ENCODE peak calls at places on chromosome 10, in ten cellular contexts. G is fibroblast of lung; C is uterus; M is tibial nerve; Y is adrenal gland; K is caudate nucleus; V is lung; L is CD8-positive, alpha-beta memory T cell; J is epithelial cell of prostate; T is tibial artery. W is an unnamed sample.

GRCh38 chr10:77899080-77899477 is 27.5 kb downstream of the DLG5 start:
- DNase-seq in M (no peak), V (peak), L (no peak), T (no peak), J (peak), K (no peak), Y (peak), C (no peak), G (peak), W (no peak)

GRCh38 chr10:128056303-128057050 is 69.7 kb downstream of the MKI67 start:
- DNase-seq in L (no peak), C (no peak), M (no peak), K (no peak), Y (no peak), J (no peak), G (no peak), V (no peak), T (no peak), W (no peak)

GRCh38 chr10:100153239-100153840 is 32.5 kb downstream of the ERLIN1 start:
- DNase-seq in T (no peak), G (no peak), Y (no peak), M (no peak), V (no peak), C (no peak), L (no peak), J (peak), K (no peak), W (no peak)

GRCh38 chr10:110006358-110007170 is 1.2 kb upstream of the ADD3 start:
- DNase-seq in M (peak), G (peak), Y (no peak), T (peak), J (no peak), C (peak), L (no peak), V (peak), K (no peak), W (no peak)

GRCh38 chr10:27995311-27995710 is 3.6 kb downstream of the ODAD2 start:
- DNase-seq in C (no peak), K (no peak), J (no peak), T (no peak), M (no peak), L (no peak), V (no peak), Y (no peak), G (no peak), W (no peak)

GRCh38 chr10:86595496-86595895 is 58.9 kb upstream of the OPN4 start:
- DNase-seq in T (no peak), G (no peak), K (no peak), J (no peak), Y (no peak), V (no peak), L (no peak), C (no peak), M (no peak), W (no peak)

GRCh38 chr10:33196710-33197406 is 137.6 kb downstream of the NRP1 start:
- DNase-seq in T (no peak), L (no peak), C (peak), K (no peak), Y (no peak), J (no peak), G (peak), M (no peak), V (no peak), W (no peak)

GRCh38 chr10:15363031-15363430 is 8.1 kb downstream of the FAM171A1 start:
- DNase-seq in V (no peak), L (no peak), G (peak), Y (peak), M (no peak), C (no peak), K (no peak), T (no peak), J (no peak), W (no peak)

GRCh38 chr10:127921751-127922140 is 14.8 kb downstream of the PTPRE start:
- DNase-seq in M (no peak), K (no peak), L (no peak), Y (peak), V (no peak), C (no peak), G (no peak), J (no peak), T (no peak), W (no peak)

GRCh38 chr10:87700031-87700796 is 40.5 kb downstream of the PAPSS2 start:
- DNase-seq in Y (no peak), C (no peak), J (no peak), G (peak), L (no peak), K (no peak), T (no peak), M (no peak), V (no peak), W (no peak)

GRCh38 chr10:79367421-79368189 is 20.3 kb downstream of the PPIF start:
- DNase-seq in J (no peak), L (no peak), V (no peak), K (no peak), Y (no peak), G (peak), T (no peak), C (no peak), M (no peak), W (no peak)

GRCh38 chr10:95741807-95742528 is 14.0 kb upstream of the ENTPD1 start:
- DNase-seq in L (no peak), G (peak), V (no peak), Y (peak), C (peak), K (no peak), T (peak), M (no peak), J (no peak), W (no peak)

GRCh38 chr10:128877936-128878335 is 589.1 kb upstream of the MGMT start:
- DNase-seq in C (no peak), Y (no peak), K (no peak), M (no peak), L (no peak), T (peak), J (no peak), V (no peak), G (no peak), W (no peak)

GRCh38 chr10:69851306-69851705 is 49.6 kb downstream of the COL13A1 start:
- DNase-seq in Y (no peak), V (no peak), G (peak), T (no peak), M (no peak), J (no peak), K (no peak), C (no peak), L (no peak), W (no peak)

GRCh38 chr10:71981024-71981867 is 17.1 kb downstream of the CHST3 start:
- DNase-seq in G (peak), T (no peak), J (no peak), K (peak), M (no peak), V (no peak), C (no peak), Y (peak), L (no peak), W (no peak)

GRCh38 chr10:34739915-34740314 is 75.2 kb downstream of the PARD3 start:
- DNase-seq in Y (peak), L (no peak), K (no peak), T (peak), J (no peak), M (no peak), V (peak), C (peak), G (peak), W (no peak)

GRCh38 chr10:85786401-85786899 is 580.1 kb downstream of the GRID1 start:
- DNase-seq in C (no peak), K (no peak), V (no peak), G (no peak), L (no peak), Y (no peak), T (no peak), J (no peak), M (no peak), W (no peak)

GRCh38 chr10:57948796-57949195 is 318.9 kb downstream of the IPMK start:
- DNase-seq in G (no peak), J (no peak), Y (no peak), V (no peak), M (no peak), T (no peak), K (no peak), C (no peak), L (no peak), W (no peak)

GRCh38 chr10:19563424-19564141 is 252.6 kb upstream of the PLXDC2 start:
- DNase-seq in L (no peak), K (no peak), G (no peak), M (no peak), C (no peak), J (no peak), T (no peak), Y (no peak), V (no peak), W (no peak)

GRCh38 chr10:96138102-96138501 is 8.0 kb downstream of the ZNF518A start:
- DNase-seq in T (no peak), Y (no peak), K (no peak), V (no peak), M (no peak), G (no peak), C (no peak), J (no peak), L (no peak), W (no peak)

GRCh38 chr10:103566536-103566935 is 73.0 kb downstream of the NEURL1 start:
- DNase-seq in T (no peak), C (no peak), M (no peak), J (no peak), L (no peak), Y (no peak), K (no peak), G (no peak), V (no peak), W (no peak)

GRCh38 chr10:29880856-29881255 is 178.5 kb downstream of the JCAD start:
- DNase-seq in J (no peak), C (peak), M (no peak), L (no peak), G (peak), T (no peak), Y (no peak), V (no peak), K (no peak), W (no peak)

GRCh38 chr10:63120554-63120953 is 12.6 kb upstream of the NRBF2 start:
- DNase-seq in Y (no peak), M (peak), V (no peak), C (no peak), G (peak), K (no peak), L (no peak), J (no peak), T (no peak), W (no peak)

GRCh38 chr10:14466256-14466655 is 135.5 kb upstream of the FRMD4A start:
- DNase-seq in C (no peak), G (peak), K (no peak), L (no peak), Y (no peak), V (no peak), M (no peak), T (no peak), J (no peak), W (no peak)

GRCh38 chr10:18651324-18652007 is at the start of gene NSUN6:
- DNase-seq in L (peak), J (peak), V (peak), C (peak), T (peak), G (peak), Y (peak), K (peak), M (peak), W (peak)

GRCh38 chr10:34343764-34344163 is 471.3 kb downstream of the PARD3 start:
- DNase-seq in L (no peak), Y (no peak), J (peak), K (no peak), T (no peak), G (peak), M (no peak), C (no peak), V (no peak), W (no peak)

GRCh38 chr10:132745971-132746370 is 40.0 kb downstream of the NKX6-2 start:
- DNase-seq in T (no peak), G (no peak), L (no peak), Y (no peak), J (no peak), C (no peak), K (no peak), M (no peak), V (no peak), W (no peak)

GRCh38 chr10:34507217-34507616 is 307.9 kb downstream of the PARD3 start:
- DNase-seq in K (no peak), T (no peak), M (no peak), L (no peak), V (no peak), J (no peak), G (no peak), Y (no peak), C (no peak), W (no peak)

GRCh38 chr10:16644146-16644545 is 122.5 kb upstream of the C1QL3 start:
- DNase-seq in T (no peak), G (peak), Y (no peak), C (no peak), L (no peak), M (no peak), J (peak), K (no peak), V (no peak), W (no peak)

GRCh38 chr10:128180843-128181242 is 54.6 kb upstream of the MKI67 start:
- DNase-seq in V (no peak), K (no peak), M (no peak), C (no peak), G (no peak), J (no peak), Y (no peak), T (no peak), L (peak), W (peak)

GRCh38 chr10:95341716-95342130 is 50.9 kb upstream of the PDLIM1 start:
- DNase-seq in G (peak), C (no peak), L (no peak), Y (no peak), T (no peak), V (no peak), J (no peak), K (no peak), M (no peak), W (no peak)

GRCh38 chr10:59876695-59877094 is 29.7 kb downstream of the CCDC6 start:
- DNase-seq in J (no peak), T (no peak), G (peak), V (no peak), C (no peak), L (no peak), K (no peak), Y (no peak), M (no peak), W (no peak)

GRCh38 chr10:50063100-50063499 is 4.7 kb upstream of the WASHC2A start:
- DNase-seq in Y (no peak), K (no peak), L (no peak), J (no peak), G (peak), V (no peak), M (no peak), C (no peak), T (no peak), W (no peak)

GRCh38 chr10:73647211-73647874 is 6.1 kb upstream of the MYOZ1 start:
- DNase-seq in J (no peak), Y (peak), V (peak), T (peak), K (peak), M (peak), C (peak), L (no peak), G (peak), W (peak)

GRCh38 chr10:7625836-7626235 is 40.9 kb downstream of the ITIH5 start:
- DNase-seq in J (no peak), V (no peak), M (no peak), T (no peak), K (no peak), C (peak), Y (no peak), G (no peak), L (no peak), W (no peak)

GRCh38 chr10:7626283-7626682 is 40.5 kb downstream of the ITIH5 start:
- DNase-seq in K (no peak), T (no peak), L (no peak), M (no peak), G (no peak), V (no peak), Y (no peak), C (peak), J (no peak), W (no peak)

GRCh38 chr10:7625009-7625408 is 41.8 kb downstream of the ITIH5 start:
- DNase-seq in G (no peak), J (no peak), C (no peak), K (no peak), L (no peak), V (no peak), Y (no peak), T (no peak), M (no peak), W (no peak)

GRCh38 chr10:7622969-7623368 is 43.8 kb downstream of the ITIH5 start:
- DNase-seq in J (no peak), K (no peak), V (no peak), M (no peak), G (no peak), Y (no peak), T (no peak), L (no peak), C (peak), W (no peak)
- H3K27ac ChIP-seq in J (no peak), K (no peak), V (no peak), M (no peak), G (no peak), Y (no peak), T (no peak), L (no peak), C (no peak), W (no peak)

GRCh38 chr10:101749033-101749432 is 26.9 kb downstream of the FGF8 start:
- DNase-seq in Y (no peak), C (no peak), G (no peak), L (no peak), J (no peak), M (no peak), K (no peak), T (no peak), V (no peak), W (no peak)

GRCh38 chr10:101744267-101744666 is 31.6 kb downstream of the FGF8 start:
- DNase-seq in G (peak), V (no peak), M (no peak), Y (no peak), L (no peak), J (no peak), K (no peak), C (no peak), T (no peak), W (no peak)

GRCh38 chr10:101748496-101748895 is 27.4 kb downstream of the FGF8 start:
- DNase-seq in J (no peak), K (no peak), L (no peak), T (no peak), M (no peak), G (no peak), C (no peak), V (no peak), Y (no peak), W (no peak)

GRCh38 chr10:101741938-101742337 is 34.0 kb downstream of the FGF8 start:
- DNase-seq in K (no peak), G (no peak), L (no peak), T (no peak), M (no peak), Y (no peak), C (no peak), J (no peak), V (no peak), W (no peak)

DNA sequence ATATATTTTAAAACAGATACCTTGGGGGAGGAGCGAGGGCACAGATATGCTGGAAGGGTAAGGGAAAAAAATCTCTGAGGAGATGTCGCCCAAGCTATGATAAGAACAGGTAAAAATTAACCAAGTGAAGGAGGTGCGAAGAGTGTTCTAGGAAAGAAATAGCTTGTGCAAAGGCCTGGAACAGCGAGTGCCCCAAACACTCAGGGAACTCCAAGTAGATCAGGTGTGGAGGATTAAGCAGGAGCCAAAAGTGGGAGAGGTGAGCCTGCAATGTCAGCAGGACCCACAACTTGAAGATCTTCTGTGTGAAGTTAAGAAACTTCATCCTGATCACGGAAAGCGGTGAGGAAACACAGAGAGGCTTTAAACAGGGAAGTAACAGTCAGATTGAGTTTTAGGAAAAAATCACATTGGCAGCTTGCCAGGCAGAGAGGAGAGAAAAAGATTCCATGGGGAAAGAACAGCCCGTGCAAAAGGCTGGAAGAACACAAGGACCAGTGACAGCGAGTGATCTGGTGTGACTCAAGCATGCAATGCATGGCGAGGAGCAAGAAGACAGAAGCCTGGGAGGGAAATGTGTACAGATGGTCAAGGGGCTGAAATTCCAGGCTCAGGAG is 30.7 kb downstream of the FGF8 start:
- DNase-seq in L (no peak), K (no peak), V (peak), J (no peak), Y (no peak), M (peak), G (no peak), T (no peak), C (no peak), W (no peak)
- H3K27ac ChIP-seq in L (no peak), K (no peak), V (no peak), J (no peak), Y (no peak), M (no peak), G (no peak), T (no peak), C (no peak), W (no peak)

GRCh38 chr10:119242191-119242590 is 34.8 kb downstream of the GRK5 start:
- DNase-seq in L (no peak), Y (no peak), V (no peak), G (no peak), M (no peak), K (no peak), C (no peak), J (no peak), T (no peak), W (no peak)

GRCh38 chr10:119243478-119243877 is 36.1 kb downstream of the GRK5 start:
- DNase-seq in G (no peak), V (no peak), Y (no peak), M (no peak), K (no peak), J (no peak), C (no peak), L (no peak), T (no peak), W (no peak)

GRCh38 chr10:119241066-119241465 is 33.7 kb downstream of the GRK5 start:
- DNase-seq in K (no peak), M (no peak), J (no peak), V (no peak), G (no peak), Y (no peak), C (no peak), L (no peak), T (no peak), W (no peak)

GRCh38 chr10:119245272-119245671 is 37.9 kb downstream of the GRK5 start:
- DNase-seq in C (no peak), K (no peak), V (no peak), J (peak), L (no peak), T (no peak), Y (no peak), G (no peak), M (no peak), W (no peak)

GRCh38 chr10:119243967-119244366 is 36.6 kb downstream of the GRK5 start:
- DNase-seq in C (no peak), G (no peak), J (no peak), K (no peak), L (no peak), M (no peak), V (no peak), T (no peak), Y (no peak), W (no peak)
- H3K27ac ChIP-seq in C (peak), G (no peak), J (no peak), K (no peak), L (no peak), M (peak), V (no peak), T (peak), Y (peak), W (no peak)

GRCh38 chr10:115795964-115796363 is 477.0 kb downstream of the GFRA1 start:
- DNase-seq in Y (no peak), V (no peak), K (no peak), J (no peak), C (no peak), T (no peak), M (no peak), L (no peak), G (no peak), W (no peak)
- H3K27ac ChIP-seq in Y (peak), V (no peak), K (no peak), J (no peak), C (no peak), T (no peak), M (no peak), L (no peak), G (no peak), W (no peak)

DNA sequence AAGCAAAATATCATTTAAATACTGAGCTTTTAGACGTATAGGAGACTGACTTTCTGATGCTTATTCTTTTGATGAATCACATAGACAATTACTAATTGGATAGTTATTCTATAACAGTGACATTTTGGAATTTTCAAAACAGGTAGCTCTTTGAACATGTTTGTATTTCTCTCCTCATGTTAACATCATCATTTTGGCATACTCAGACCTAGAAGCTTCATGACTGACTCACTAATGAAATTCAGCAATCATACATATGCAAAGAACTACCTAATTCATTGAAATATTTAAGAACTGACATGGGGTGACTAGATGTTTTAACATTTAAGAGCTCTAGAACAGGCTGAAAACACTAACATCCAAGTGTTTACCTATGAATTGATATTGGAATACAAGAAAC is 192.3 kb downstream of the VTI1A start:
- DNase-seq in T (no peak), J (peak), Y (no peak), V (no peak), G (peak), C (no peak), K (no peak), M (no peak), L (no peak), W (no peak)
- H3K27ac ChIP-seq in T (no peak), J (peak), Y (no peak), V (no peak), G (no peak), C (no peak), K (no peak), M (no peak), L (no peak), W (no peak)

GRCh38 chr10:11261687-11262086 is 244.0 kb downstream of the CELF2 start:
- DNase-seq in C (no peak), K (no peak), V (no peak), J (no peak), M (no peak), L (no peak), G (no peak), Y (no peak), T (no peak), W (no peak)
- H3K27ac ChIP-seq in C (no peak), K (peak), V (no peak), J (no peak), M (no peak), L (no peak), G (no peak), Y (no peak), T (peak), W (peak)

W was measured in CD4-positive, alpha-beta memory T cell.